ENCODE peak calls at places on chromosomes 12 and 14, in five cellular contexts. N is heart right ventricle, S is psoas muscle, U is SHP77, X is pancreas. Z is an unnamed sample.

GRCh38 chr12:27969011-27969900 is 3.3 kb downstream of the PTHLH start:
- DNase-seq in S (peak), X (peak), N (peak), U (no peak), Z (peak)

GRCh38 chr12:32504626-32505025 is 105.3 kb downstream of the FGD4 start:
- DNase-seq in X (no peak), U (no peak), N (no peak), S (no peak), Z (no peak)

GRCh38 chr14:101590062-101590461 is 28.8 kb downstream of the DIO3 start:
- DNase-seq in S (no peak), N (no peak), U (no peak), X (no peak), Z (no peak)

GRCh38 chr12:21751517-21751916 is 23.0 kb downstream of the KCNJ8 start:
- DNase-seq in S (no peak), N (no peak), U (no peak), X (no peak), Z (no peak)

GRCh38 chr14:22291406-22291805 is 297.6 kb downstream of the DAD1 start:
- DNase-seq in S (no peak), U (no peak), X (no peak), N (no peak), Z (no peak)

GRCh38 chr14:103859416-103860202 is 12.2 kb upstream of the PPP1R13B start:
- DNase-seq in U (no peak), N (no peak), S (no peak), X (peak), Z (no peak)

GRCh38 chr12:20011200-20011599 is 357.1 kb upstream of the PDE3A start:
- DNase-seq in S (no peak), N (no peak), U (no peak), X (no peak), Z (no peak)

GRCh38 chr14:89869606-89870005 is 84.9 kb downstream of the EFCAB11 start:
- DNase-seq in X (no peak), U (no peak), S (no peak), N (no peak), Z (no peak)

GRCh38 chr12:3592856-3593625 is 102.0 kb downstream of the PRMT8 start:
- DNase-seq in S (no peak), N (no peak), U (no peak), X (no peak), Z (no peak)

GRCh38 chr12:42570076-42570475 is 19.5 kb downstream of the PRICKLE1 start:
- DNase-seq in X (no peak), U (no peak), N (no peak), S (no peak), Z (no peak)

GRCh38 chr12:68963456-68963859 is 30.5 kb upstream of the CPM start:
- DNase-seq in N (no peak), S (no peak), X (no peak), U (no peak), Z (no peak)

GRCh38 chr12:47193066-47193465 is 113.3 kb upstream of the AMIGO2 start:
- DNase-seq in S (no peak), X (no peak), N (no peak), U (no peak), Z (no peak)

GRCh38 chr14:60981626-60982455 is 796 bp downstream of the SLC38A6 start:
- DNase-seq in U (no peak), X (no peak), N (no peak), S (no peak), Z (no peak)

GRCh38 chr12:48080821-48081220 is 25.1 kb downstream of the SENP1 start:
- DNase-seq in N (no peak), S (no peak), X (no peak), U (no peak), Z (no peak)

GRCh38 chr12:115838952-115839351 is 438.5 kb downstream of the MED13L start:
- DNase-seq in S (no peak), N (no peak), U (no peak), X (no peak), Z (no peak)

GRCh38 chr12:111359231-111359913 is 9.5 kb downstream of the PHETA1 start:
- DNase-seq in X (no peak), S (no peak), N (no peak), U (no peak), Z (peak)

GRCh38 chr12:107027304-107028053 is 40.5 kb upstream of the MTERF2 start:
- DNase-seq in U (peak), S (no peak), X (no peak), N (no peak), Z (no peak)

GRCh38 chr12:54134850-54135249 is 53.9 kb downstream of the SMUG1 start:
- DNase-seq in S (no peak), N (no peak), U (no peak), X (no peak), Z (no peak)

GRCh38 chr12:50690923-50691322 is 73.0 kb upstream of the ATF1 start:
- DNase-seq in S (no peak), N (peak), X (no peak), U (no peak), Z (peak)

GRCh38 chr12:3527181-3527580 is 36.2 kb downstream of the PRMT8 start:
- DNase-seq in S (no peak), X (no peak), N (no peak), U (no peak), Z (no peak)

GRCh38 chr12:74170645-74171477 is 366.8 kb upstream of the ATXN7L3B start:
- DNase-seq in N (peak), S (no peak), U (peak), X (no peak), Z (no peak)

GRCh38 chr14:50762001-50762930 is 68.7 kb downstream of the NIN start:
- DNase-seq in U (no peak), S (no peak), X (no peak), N (no peak), Z (no peak)

GRCh38 chr14:76876076-76876475 is 49.9 kb downstream of the LRRC74A start:
- DNase-seq in U (peak), X (peak), S (no peak), N (peak), Z (peak)

GRCh38 chr14:85587152-85587697 is 57.3 kb downstream of the FLRT2 start:
- DNase-seq in S (no peak), X (no peak), U (no peak), N (no peak), Z (no peak)

GRCh38 chr14:100856056-100856950 is 30.4 kb downstream of the MEG3 start:
- DNase-seq in S (no peak), X (peak), N (no peak), U (no peak), Z (peak)

GRCh38 chr14:72839753-72840390 is 54.0 kb downstream of the DPF3 start:
- DNase-seq in N (no peak), S (no peak), U (no peak), X (no peak), Z (no peak)

GRCh38 chr12:119296535-119296934 is 38.0 kb upstream of the CCDC60 start:
- DNase-seq in U (no peak), S (no peak), N (no peak), X (no peak), Z (no peak)

GRCh38 chr14:70856851-70857498 is 47.7 kb upstream of the MAP3K9 start:
- DNase-seq in N (no peak), U (no peak), X (no peak), S (no peak), Z (no peak)

GRCh38 chr14:69316449-69317391 is 56.8 kb downstream of the GALNT16 start:
- DNase-seq in U (no peak), X (peak), N (peak), S (peak), Z (peak)

GRCh38 chr14:20802341-20803084 is at the start of gene RNASE1:
- DNase-seq in X (no peak), U (no peak), S (peak), N (no peak), Z (peak)

GRCh38 chr12:115190191-115190590 is 506.2 kb upstream of the TBX3 start:
- DNase-seq in U (no peak), N (no peak), S (no peak), X (no peak), Z (no peak)

GRCh38 chr12:60387356-60387755 is 791.5 kb downstream of the SLC16A7 start:
- DNase-seq in S (no peak), X (no peak), N (no peak), U (no peak), Z (peak)

GRCh38 chr14:61644834-61645233 is 50.5 kb upstream of the HIF1A start:
- DNase-seq in S (no peak), U (peak), X (no peak), N (no peak), Z (no peak)

GRCh38 chr14:100533647-100534485 is 53.4 kb downstream of the BEGAIN start:
- DNase-seq in U (no peak), S (peak), N (peak), X (peak), Z (peak)

GRCh38 chr12:131123817-131124216 is 170.1 kb downstream of the ADGRD1 start:
- DNase-seq in N (no peak), U (no peak), S (no peak), X (no peak), Z (no peak)

GRCh38 chr12:131980263-131980662 is 30.5 kb downstream of the EP400 start:
- DNase-seq in X (no peak), S (no peak), N (no peak), U (no peak), Z (no peak)

GRCh38 chr12:124919646-124920352 is 5.3 kb upstream of the UBC start:
- DNase-seq in X (no peak), S (no peak), U (no peak), N (no peak), Z (no peak)

GRCh38 chr12:11771895-11772502 is 122.5 kb downstream of the ETV6 start:
- DNase-seq in N (no peak), X (no peak), S (no peak), U (no peak), Z (no peak)

GRCh38 chr14:51638071-51638944 is 13.4 kb upstream of the FRMD6 start:
- DNase-seq in N (no peak), S (no peak), U (no peak), X (no peak), Z (no peak)

Z was measured in right cardiac atrium.